ENCODE peak calls at places on chromosomes 2 and 18, in four cellular contexts. J, T, E and F are unnamed samples.

GRCh38 chr2:112836695-112837117 is at the start of gene IL1B:
- DNase-seq in J (no peak), T (no peak), E (peak; percentile 90), F (no peak)

GRCh38 chr2:20797096-20797495 is 25.8 kb downstream of the LDAH start:
- DNase-seq in J (no peak), T (no peak), E (no peak), F (no peak)

GRCh38 chr2:31070339-31070738 is 67.9 kb downstream of the GALNT14 start:
- DNase-seq in J (no peak), T (no peak), E (peak; percentile 43), F (no peak)

GRCh38 chr2:205996156-205996555 is 89.8 kb downstream of the INO80D start:
- DNase-seq in J (no peak), T (no peak), E (no peak), F (no peak)

GRCh38 chr18:36186461-36187137 is 698 bp upstream of the MOCOS start:
- DNase-seq in J (no peak), T (peak; percentile 45), E (peak; percentile 13), F (no peak)

GRCh38 chr18:63578357-63578958 is 8.7 kb upstream of the SERPINB13 start:
- DNase-seq in J (peak; percentile 53), T (no peak), E (no peak), F (no peak)

GRCh38 chr2:175929850-175930249 is 72.2 kb downstream of the LNPK start:
- DNase-seq in J (no peak), T (no peak), E (no peak), F (no peak)

GRCh38 chr2:6806605-6807004 is 59.1 kb downstream of the CMPK2 start:
- DNase-seq in J (no peak), T (no peak), E (no peak), F (no peak)

GRCh38 chr2:8656160-8656641 is 25.7 kb upstream of the ID2 start:
- DNase-seq in J (no peak), T (no peak), E (no peak), F (no peak)

GRCh38 chr2:235832941-235833340 is 335.2 kb downstream of the GBX2 start:
- DNase-seq in J (no peak), T (no peak), E (no peak), F (no peak)

GRCh38 chr2:54983345-54984235 is 66.7 kb downstream of the RTN4 start:
- DNase-seq in J (no peak), T (no peak), E (peak; percentile 75), F (no peak)

GRCh38 chr2:235433860-235434259 is 60.0 kb upstream of the AGAP1 start:
- DNase-seq in J (peak; percentile 65), T (no peak), E (no peak), F (peak; percentile 4)

GRCh38 chr2:239647037-239647436 is 246.2 kb upstream of the HDAC4 start:
- DNase-seq in J (no peak), T (no peak), E (no peak), F (no peak)

GRCh38 chr2:105925390-105925789 is 180.7 kb downstream of the NCK2 start:
- DNase-seq in J (no peak), T (no peak), E (no peak), F (no peak)

GRCh38 chr2:157743051-157743450 is 114.4 kb upstream of the ACVR1C start:
- DNase-seq in J (no peak), T (no peak), E (no peak), F (no peak)

GRCh38 chr2:192029089-192029488 is 165.6 kb downstream of the TMEFF2 start:
- DNase-seq in J (no peak), T (no peak), E (no peak), F (no peak)

GRCh38 chr2:143819190-143819735 is 690.0 kb downstream of the ARHGAP15 start:
- DNase-seq in J (no peak), T (no peak), E (no peak), F (no peak)

GRCh38 chr2:24174851-24175277 is at the start of gene FAM228A:
- DNase-seq in J (no peak), T (peak; percentile 35), E (no peak), F (no peak)
- H3K27ac ChIP-seq in J (no peak within 1 kb of the TSS), T (no peak within 1 kb of the TSS), E (no peak within 1 kb of the TSS), F (no peak within 1 kb of the TSS)

GRCh38 chr2:111054791-111055627 is 65.7 kb upstream of the BCL2L11 start:
- DNase-seq in J (no peak), T (no peak), E (no peak), F (no peak)
- H3K27ac ChIP-seq in J (no peak overlapping the region), T (no peak overlapping the region), E (no peak overlapping the region), F (no peak overlapping the region)

GRCh38 chr2:33344230-33344629 is 132.2 kb upstream of the RASGRP3 start:
- DNase-seq in J (no peak), T (no peak), E (no peak), F (no peak)
- H3K27ac ChIP-seq in J (no peak overlapping the region), T (no peak overlapping the region), E (no peak overlapping the region), F (no peak overlapping the region)

GRCh38 chr2:12824304-12824761 is 107.6 kb downstream of the TRIB2 start:
- DNase-seq in J (no peak), T (peak; percentile 35), E (peak; percentile 9), F (no peak)
- H3K27ac ChIP-seq in J (peak overlapping the region; percentile 80), T (peak overlapping the region; percentile 91), E (no peak overlapping the region), F (no peak overlapping the region)

GRCh38 chr2:230418341-230419016 is 2.5 kb downstream of the SP100 start:
- DNase-seq in J (no peak), T (no peak), E (peak; percentile 26), F (no peak)
- H3K27ac ChIP-seq in J (peak overlapping the region; percentile 95), T (peak overlapping the region; percentile 35), E (no peak overlapping the region), F (no peak overlapping the region)

GRCh38 chr2:174246944-174247381 is 1.4 kb downstream of the OLA1 start:
- DNase-seq in J (no peak), T (no peak), E (no peak), F (no peak)
- H3K27ac ChIP-seq in J (no peak overlapping the region), T (no peak overlapping the region), E (no peak overlapping the region), F (no peak overlapping the region)

DNA sequence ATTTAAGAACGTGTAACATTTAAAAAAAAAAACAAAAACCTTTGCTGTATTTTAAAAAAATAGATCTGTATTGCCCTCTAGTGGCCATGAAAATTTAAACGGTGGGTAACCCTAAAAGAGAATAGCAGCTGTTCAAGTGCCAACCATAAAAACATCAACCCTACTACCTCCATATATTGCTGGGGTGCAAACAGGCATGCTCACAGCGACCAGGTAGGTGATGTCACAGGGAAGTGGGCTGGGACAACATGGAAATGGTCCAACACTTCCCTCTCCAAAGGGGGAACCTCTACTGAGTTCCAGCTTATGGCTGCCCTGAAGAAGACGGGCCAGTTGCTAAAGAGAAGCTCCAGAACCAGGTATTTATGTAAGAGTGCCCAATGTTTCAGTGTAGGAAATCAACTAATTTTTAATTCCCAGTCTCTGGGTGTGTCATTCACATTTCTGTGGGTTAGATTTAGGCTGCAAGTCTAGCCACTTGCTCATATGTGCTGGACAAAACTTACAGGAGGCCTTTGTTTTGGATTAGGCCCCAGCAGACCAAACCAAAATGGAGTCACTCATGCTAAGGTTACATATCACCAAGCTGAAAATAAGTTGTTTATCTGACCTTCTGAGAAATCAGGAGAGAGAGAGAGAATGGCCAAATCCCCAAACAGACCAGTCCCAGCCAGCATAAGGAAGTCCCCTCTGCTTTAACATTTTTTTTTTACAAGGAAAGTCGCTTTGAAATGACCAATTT is 54.5 kb downstream of the SKA1 start:
- DNase-seq in J (no peak), T (no peak), E (peak; percentile 5), F (no peak)
- H3K27ac ChIP-seq in J (no peak overlapping the region), T (no peak overlapping the region), E (no peak overlapping the region), F (no peak overlapping the region)